ENCODE peak calls at places on chromosomes 11 and 22, in seven cellular contexts. M, U, E, C, T, I and F are unnamed samples.

GRCh38 chr11:12064136-12064953 is 46.0 kb upstream of the MICAL2 start:
- DNase-seq in M (no peak), U (no peak), E (no peak), C (no peak), T (no peak), I (no peak), F (no peak)

GRCh38 chr22:49936973-49937757 is 18.7 kb downstream of the CRELD2 start:
- DNase-seq in M (no peak), U (no peak), E (no peak), C (no peak), T (no peak), I (no peak), F (no peak)

GRCh38 chr22:45506961-45507360 is 4.3 kb downstream of the FBLN1 start:
- DNase-seq in M (no peak), U (no peak), E (no peak), C (no peak), T (no peak), I (peak; percentile 49), F (no peak)

GRCh38 chr11:22785251-22785650 is 44.4 kb downstream of the SVIP start:
- DNase-seq in M (no peak), U (no peak), E (no peak), C (no peak), T (no peak), I (no peak), F (no peak)

GRCh38 chr11:57566035-57566504 is 1.4 kb downstream of the UBE2L6 start:
- DNase-seq in M (peak; percentile 26), U (no peak), E (peak; percentile 78), C (no peak), T (peak; percentile 33), I (no peak), F (peak; percentile 44)

GRCh38 chr11:97856666-97857065 is 1164.1 kb upstream of the CNTN5 start:
- DNase-seq in M (no peak), U (no peak), E (no peak), C (peak; percentile 18), T (no peak), I (no peak), F (no peak)

GRCh38 chr11:75351541-75352416 is at the start of gene ARRB1:
- DNase-seq in M (peak; percentile 48), U (peak; percentile 79), E (peak; percentile 73), C (peak; percentile 88), T (peak; percentile 50), I (peak; percentile 89), F (peak; percentile 55)

GRCh38 chr11:118212781-118213565 is 11.8 kb downstream of the JAML start:
- DNase-seq in M (no peak), U (no peak), E (no peak), C (no peak), T (no peak), I (no peak), F (no peak)

GRCh38 chr11:130772266-130773227 is 143.7 kb downstream of the SNX19 start:
- DNase-seq in M (no peak), U (peak; percentile 75), E (no peak), C (no peak), T (peak; percentile 44), I (no peak), F (no peak)

GRCh38 chr11:34624069-34624468 is 3.2 kb downstream of the EHF start:
- DNase-seq in M (no peak), U (no peak), E (peak; percentile 21), C (no peak), T (no peak), I (no peak), F (peak; percentile 31)

GRCh38 chr11:58923300-58923788 is 15.9 kb upstream of the GLYATL1 start:
- DNase-seq in M (peak; percentile 39), U (no peak), E (peak; percentile 47), C (no peak), T (no peak), I (no peak), F (peak; percentile 25)

GRCh38 chr22:28821452-28821851 is 21.1 kb upstream of the XBP1 start:
- DNase-seq in M (no peak), U (no peak), E (no peak), C (no peak), T (no peak), I (no peak), F (no peak)

GRCh38 chr11:17421781-17422180 is 33.3 kb upstream of the KCNJ11 start:
- DNase-seq in M (no peak), U (no peak), E (no peak), C (no peak), T (no peak), I (no peak), F (no peak)

GRCh38 chr11:69868003-69868865 is 49.0 kb upstream of the FGF3 start:
- DNase-seq in M (no peak), U (no peak), E (no peak), C (no peak), T (no peak), I (no peak), F (no peak)

GRCh38 chr11:86588566-86589090 is 83.8 kb downstream of the ME3 start:
- DNase-seq in M (no peak), U (no peak), E (no peak), C (no peak), T (no peak), I (no peak), F (no peak)

GRCh38 chr22:18091916-18092526 is 14.2 kb downstream of the PEX26 start:
- DNase-seq in M (peak; percentile 40), U (no peak), E (no peak), C (no peak), T (no peak), I (peak; percentile 84), F (peak; percentile 32)

GRCh38 chr22:28142361-28142801 is 223.3 kb upstream of the PITPNB start:
- DNase-seq in M (peak; percentile 27), U (no peak), E (no peak), C (no peak), T (peak; percentile 4), I (no peak), F (no peak)

DNA sequence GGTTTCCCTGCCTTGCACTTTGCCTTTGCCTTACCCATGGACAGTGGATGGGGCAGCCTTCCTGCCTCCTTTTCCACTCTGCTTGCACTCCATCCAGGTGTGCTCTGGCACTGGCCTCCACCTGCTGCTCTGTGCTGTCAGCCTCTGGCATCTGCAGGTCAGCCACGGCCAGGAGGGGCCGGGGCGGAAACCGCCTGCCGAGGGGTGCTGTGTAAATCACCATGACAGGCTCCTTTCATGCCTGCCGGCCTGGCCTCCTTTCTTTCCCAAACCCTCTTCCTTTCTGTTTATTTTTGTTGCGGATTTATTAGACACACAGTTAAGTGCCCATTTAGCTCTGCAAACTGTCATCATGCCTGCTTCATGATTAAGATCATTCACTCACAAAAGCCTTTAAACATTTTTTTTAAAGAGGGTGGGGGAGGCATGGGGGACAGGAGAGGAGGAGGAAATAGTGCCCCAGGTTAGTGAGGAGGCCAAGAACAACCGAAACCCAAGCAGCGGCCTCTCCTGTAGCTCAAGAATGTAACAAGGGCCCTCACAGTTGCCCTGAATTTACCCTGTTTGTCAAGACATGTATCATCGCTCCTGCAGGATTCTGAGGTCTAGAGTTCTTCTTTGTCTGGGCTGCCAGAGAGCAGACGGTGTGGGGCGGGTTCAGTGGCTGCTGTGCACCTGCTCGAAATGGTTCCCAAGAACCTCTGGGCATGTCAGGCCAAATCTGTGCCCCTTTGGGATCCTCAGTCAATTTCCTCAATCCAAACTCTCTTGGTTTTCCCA is 83.3 kb downstream of the BARX2 start:
- DNase-seq in M (no peak), U (no peak), E (no peak), C (no peak), T (no peak), I (no peak), F (no peak)
- TF ChIP-seq CTCF in M (no peak), U (no peak), E (no peak), C (no peak), T (no peak), I (no peak), F (no peak)

GRCh38 chr11:43984519-43985385 is 42.3 kb downstream of the C11orf96 start:
- DNase-seq in M (peak; percentile 35), U (peak; percentile 70), E (no peak), C (no peak), T (no peak), I (no peak), F (no peak)

GRCh38 chr11:43982421-43982820 is 40.0 kb downstream of the C11orf96 start:
- DNase-seq in M (no peak), U (peak; percentile 69), E (no peak), C (no peak), T (no peak), I (no peak), F (no peak)

GRCh38 chr11:43984039-43984438 is 41.6 kb downstream of the C11orf96 start:
- DNase-seq in M (no peak), U (no peak), E (no peak), C (no peak), T (no peak), I (no peak), F (no peak)

GRCh38 chr11:43983221-43983795 is 40.9 kb downstream of the C11orf96 start:
- DNase-seq in M (no peak), U (peak; percentile 29), E (no peak), C (no peak), T (no peak), I (no peak), F (no peak)

GRCh38 chr11:43981006-43981405 is 38.6 kb downstream of the C11orf96 start:
- DNase-seq in M (no peak), U (no peak), E (no peak), C (no peak), T (no peak), I (no peak), F (no peak)
- TF ChIP-seq CTCF in M (no peak), U (no peak), E (no peak), C (no peak), T (no peak), I (no peak), F (no peak)

GRCh38 chr22:20233351-20234313 is 34.5 kb downstream of the RTN4R start:
- DNase-seq in M (no peak), U (no peak), E (peak; percentile 13), C (no peak), T (no peak), I (no peak), F (no peak)
- TF ChIP-seq CTCF in M (no peak), U (no peak), E (no peak), C (no peak), T (no peak), I (no peak), F (no peak)

DNA sequence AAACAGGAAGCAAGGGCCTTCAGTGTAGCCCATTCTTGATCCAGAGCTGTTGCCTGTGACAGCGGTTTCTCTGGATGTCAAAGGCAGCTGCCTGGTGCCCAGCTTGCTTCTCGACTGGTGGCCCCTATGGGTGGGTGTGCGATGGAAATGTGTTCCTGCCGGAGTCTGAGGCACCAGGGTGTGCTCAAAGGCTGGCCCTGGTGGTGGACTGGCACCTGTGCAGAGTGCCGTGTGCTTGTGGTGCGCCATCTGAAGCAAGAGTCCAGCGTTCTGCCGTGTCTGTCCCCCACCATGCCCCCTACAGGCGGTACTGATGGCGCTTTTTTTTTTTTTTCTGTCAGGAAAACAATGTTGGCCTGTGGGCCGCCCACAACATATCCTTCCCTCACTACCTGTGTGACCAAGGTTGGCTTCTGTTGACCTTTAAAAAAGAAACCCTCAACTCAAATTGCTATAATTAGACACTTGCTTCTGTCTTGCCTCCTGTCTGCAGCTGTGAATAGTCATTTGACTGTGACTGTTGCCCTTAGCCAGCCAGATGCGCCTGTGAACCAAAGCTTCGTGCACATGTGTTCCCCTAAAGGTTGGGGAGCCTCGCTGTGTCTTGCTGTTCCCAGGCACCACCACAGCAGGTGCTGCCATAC is 4.7 kb upstream of the RANBP1 start:
- DNase-seq in M (no peak), U (no peak), E (peak; percentile 74), C (no peak), T (no peak), I (peak; percentile 47), F (peak; percentile 82)
- TF ChIP-seq CTCF in M (no peak), U (no peak), E (peak; percentile 11), C (peak; percentile 24), T (peak; percentile 37), I (no peak), F (peak; percentile 77)